ENCODE peak calls at places on chromosome 6, in ten cellular contexts. N is NCI-H446; Q is SJSA1; J is occipital lobe; E is stimulated activated CD4-positive, alpha-beta T cell treated with anti-CD3 and anti-CD28 coated beads, TNF-alpha, amount 100 ng/mL, for 24 hours; D is CD8-positive, alpha-beta memory T cell; H is H7; S is sigmoid colon; X is GM12892; W is myocyte. B is an unnamed sample.

GRCh38 chr6:21935561-21936028 is 342.0 kb downstream of the SOX4 start:
- DNase-seq in E (no peak), J (no peak), H (peak), W (peak), D (no peak), X (no peak), Q (peak), S (no peak), N (no peak), B (peak)

GRCh38 chr6:170006524-170007467 is 255.4 kb downstream of the ERMARD start:
- DNase-seq in W (no peak), J (no peak), E (no peak), H (peak), N (no peak), D (no peak), X (no peak), S (peak), Q (no peak), B (no peak)

GRCh38 chr6:40585661-40586269 is 1.4 kb downstream of the LRFN2 start:
- DNase-seq in D (no peak), X (no peak), N (peak), Q (no peak), E (no peak), S (no peak), J (no peak), W (no peak), H (peak), B (no peak)

GRCh38 chr6:34981951-34982350 is 92.9 kb downstream of the ANKS1A start:
- DNase-seq in W (peak), H (no peak), X (no peak), Q (no peak), E (no peak), J (no peak), S (no peak), D (no peak), N (no peak), B (peak)

GRCh38 chr6:27791182-27791939 is 120.8 kb downstream of the OR2B2 start:
- DNase-seq in W (peak), N (peak), E (no peak), H (peak), X (no peak), D (no peak), S (peak), Q (peak), J (peak), B (peak)

GRCh38 chr6:144294016-144294415 is 8.9 kb downstream of the UTRN start:
- DNase-seq in J (no peak), N (no peak), W (peak), D (no peak), X (no peak), Q (peak), H (no peak), E (no peak), S (no peak), B (peak)

GRCh38 chr6:106159531-106159940 is 73.4 kb downstream of the PRDM1 start:
- DNase-seq in Q (peak), N (no peak), D (no peak), J (no peak), S (no peak), E (no peak), W (peak), X (no peak), H (no peak), B (peak)

GRCh38 chr6:38427492-38428210 is 212.1 kb downstream of the BTBD9 start:
- DNase-seq in E (no peak), H (peak), S (no peak), D (no peak), N (no peak), Q (no peak), J (no peak), W (no peak), X (peak), B (no peak)

GRCh38 chr6:3911614-3912336 is 62.6 kb downstream of the FAM50B start:
- DNase-seq in E (no peak), N (peak), J (peak), X (no peak), S (peak), D (no peak), Q (peak), W (peak), H (no peak), B (peak)

GRCh38 chr6:24432611-24433010 is 29.9 kb downstream of the MRS2 start:
- DNase-seq in X (no peak), E (no peak), H (no peak), J (peak), N (no peak), S (no peak), Q (no peak), D (no peak), W (no peak), B (no peak)

GRCh38 chr6:134134654-134135053 is 82.2 kb upstream of the SLC2A12 start:
- DNase-seq in D (no peak), X (no peak), S (no peak), E (no peak), H (no peak), N (no peak), W (no peak), Q (no peak), J (no peak), B (no peak)

GRCh38 chr6:150177260-150178246 is 34.7 kb downstream of the PPP1R14C start:
- DNase-seq in Q (no peak), E (no peak), H (no peak), J (no peak), W (no peak), X (no peak), N (no peak), D (no peak), S (no peak), B (no peak)

GRCh38 chr6:19802656-19803055 is 34.5 kb upstream of the ID4 start:
- DNase-seq in W (no peak), D (no peak), J (no peak), Q (no peak), E (no peak), S (no peak), X (no peak), N (no peak), H (no peak), B (no peak)